ENCODE peak calls at places on chromosome 22, in six cellular contexts. W is BE2C, M is right cardiac atrium, S is mucosa of descending colon, F is neuronal stem cell, A is colonic mucosa. K is an unnamed sample. For H3K4me1, the result is how much of the 10 kb centered on the place peaks cover.

GRCh38 chr22:41831828-41832552 is 915 bp upstream of the SREBF2 start:
- DNase-seq in W (no peak), M (no peak), S (no peak), F (peak), A (no peak), K (no peak)

GRCh38 chr22:43481528-43482309 is 69.9 kb downstream of the MPPED1 start:
- DNase-seq in F (no peak), M (peak), S (no peak), W (peak), A (no peak), K (no peak)

GRCh38 chr22:24148586-24148985 is 32.7 kb upstream of the SUSD2 start:
- DNase-seq in A (no peak), M (peak), W (no peak), F (no peak), S (no peak), K (no peak)

GRCh38 chr22:37241351-37242142 is 2.5 kb downstream of the RAC2 start:
- DNase-seq in W (no peak), A (no peak), F (no peak), M (no peak), S (peak), K (no peak)

GRCh38 chr22:43542681-43543521 is 131.1 kb downstream of the MPPED1 start:
- DNase-seq in M (no peak), W (no peak), S (no peak), F (no peak), A (no peak), K (no peak)

GRCh38 chr22:30763815-30764686 is 69.4 kb downstream of the OSBP2 start:
- DNase-seq in W (peak), S (no peak), M (peak), F (peak), A (peak), K (peak)

GRCh38 chr22:23790819-23791736 is 4.3 kb downstream of the SMARCB1 start:
- DNase-seq in F (no peak), W (peak), S (peak), M (peak), A (no peak), K (no peak)

GRCh38 chr22:24554316-24555159 is at the start of gene GUCD1:
- DNase-seq in A (peak), W (no peak), M (no peak), S (no peak), F (no peak), K (no peak)

GRCh38 chr22:29581799-29582198 is 886 bp upstream of the NIPSNAP1 start:
- DNase-seq in A (peak), W (no peak), S (peak), M (no peak), F (no peak), K (peak)

GRCh38 chr22:23685205-23685784 is 5.5 kb upstream of the RGL4 start:
- DNase-seq in S (no peak), A (no peak), F (no peak), M (no peak), W (no peak), K (no peak)

GRCh38 chr22:34847072-34847471 is 218.9 kb upstream of the ISX start:
- DNase-seq in A (no peak), F (no peak), W (no peak), M (no peak), S (no peak), K (no peak)

GRCh38 chr22:37176464-37177061 is 11.5 kb downstream of the C1QTNF6 start:
- DNase-seq in M (peak), S (peak), W (peak), A (no peak), F (no peak), K (no peak)

GRCh38 chr22:44729391-44730012 is 22.9 kb upstream of the ARHGAP8 start:
- DNase-seq in A (no peak), S (no peak), M (peak), W (peak), F (no peak), K (peak)

GRCh38 chr22:17777005-17777716 is 2.9 kb upstream of the BID start:
- DNase-seq in F (no peak), A (no peak), S (peak), M (peak), W (no peak), K (no peak)

GRCh38 chr22:26431151-26431995 is 2.3 kb downstream of the ASPHD2 start:
- DNase-seq in A (no peak), F (no peak), S (no peak), W (no peak), M (no peak), K (no peak)

GRCh38 chr22:31846161-31847115 is 92.6 kb downstream of the DEPDC5 start:
- DNase-seq in A (no peak), M (no peak), S (no peak), F (no peak), W (peak), K (no peak)

GRCh38 chr22:24185501-24186351 is 4.4 kb downstream of the SUSD2 start:
- DNase-seq in A (no peak), S (peak), F (no peak), W (no peak), M (peak), K (no peak)

GRCh38 chr22:19149047-19149883 is 827 bp downstream of the GSC2 start:
- DNase-seq in A (no peak), W (no peak), S (no peak), F (no peak), M (no peak), K (no peak)

GRCh38 chr22:38267086-38267485 is 5.7 kb downstream of the TMEM184B start:
- DNase-seq in A (no peak), S (no peak), M (peak), F (no peak), W (no peak), K (no peak)

GRCh38 chr22:19057539-19057938 is 64.7 kb downstream of the DGCR2 start:
- DNase-seq in F (no peak), A (no peak), M (no peak), W (no peak), S (no peak), K (no peak)

GRCh38 chr22:41929158-41929896 is 2.7 kb upstream of the TNFRSF13C start:
- DNase-seq in A (no peak), S (no peak), F (no peak), M (peak), W (peak), K (no peak)

GRCh38 chr22:46415816-46416536 is 80.5 kb downstream of the TRMU start:
- DNase-seq in M (peak), W (no peak), F (no peak), A (no peak), S (no peak), K (no peak)
- H3K4me1 ChIP-seq in M (under half), W (under half), F (under half), A (under half), S (under half), K (under half)

DNA sequence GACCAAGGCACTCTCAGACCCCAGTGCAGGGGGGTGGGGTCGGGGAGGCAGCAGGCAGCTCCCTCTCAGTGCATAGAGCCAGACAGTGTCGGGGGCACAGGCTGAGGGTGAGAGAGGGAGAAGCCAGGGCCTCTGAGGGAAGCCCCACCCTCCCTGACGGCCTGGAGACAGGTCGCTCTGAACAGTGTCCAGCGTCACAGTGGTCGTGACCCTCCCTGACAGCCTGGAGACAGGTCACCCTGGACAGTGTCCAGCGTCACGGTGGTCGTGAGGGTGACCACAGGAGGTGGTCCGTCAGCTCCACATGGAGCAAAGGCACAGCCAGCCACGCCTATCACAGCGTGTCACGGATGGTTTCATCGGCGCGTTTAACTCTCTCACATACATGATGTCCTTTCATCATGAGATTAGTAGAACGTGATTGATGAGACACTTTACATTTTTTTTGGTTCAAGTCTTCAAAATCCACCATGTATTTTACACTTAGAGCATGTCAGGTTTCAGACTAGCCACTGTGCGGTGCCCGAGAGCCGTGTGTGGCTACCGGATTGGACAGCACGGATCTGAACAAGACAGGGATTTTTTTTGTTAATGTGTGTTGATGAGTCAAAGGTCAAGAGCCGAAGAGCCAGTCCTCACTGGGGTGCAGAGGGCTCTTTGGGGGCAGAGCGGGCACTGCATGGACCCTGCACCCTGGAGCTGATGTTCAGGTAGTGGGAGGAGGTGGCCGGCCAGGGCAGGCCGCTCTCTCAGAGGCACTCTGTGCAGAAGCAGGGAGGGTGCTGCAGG is 23.9 kb upstream of the PANX2 start:
- DNase-seq in F (no peak), A (peak), W (peak), S (no peak), M (peak), K (peak)
- H3K4me1 ChIP-seq in F (under half), A (under half), W (under half), S (under half), M (under half), K (under half)

DNA sequence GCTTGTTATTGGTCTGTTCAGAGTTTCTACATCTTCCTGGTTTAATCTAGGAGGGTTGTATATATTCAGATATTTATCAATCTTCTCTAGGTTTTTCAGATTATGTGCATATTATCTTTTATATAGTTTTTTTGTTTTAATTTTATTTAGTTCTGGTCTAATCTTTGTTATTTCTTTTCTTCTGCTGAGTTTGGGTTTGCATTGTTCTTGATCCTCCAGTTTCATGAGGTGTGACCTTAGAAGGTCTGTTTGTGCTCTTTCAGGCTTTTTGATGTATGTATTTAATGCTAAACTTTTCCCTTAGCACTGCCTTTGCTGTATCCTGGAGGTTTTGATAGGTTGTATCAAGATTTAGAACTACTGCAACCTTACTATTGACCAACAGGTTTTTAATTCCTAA is 117.7 kb downstream of the VPREB1 start:
- DNase-seq in F (no peak), S (no peak), W (no peak), M (no peak), A (no peak), K (no peak)
- H3K4me1 ChIP-seq in F (under half), S (under half), W (under half), M (under half), A (under half), K (under half)

GRCh38 chr22:47817380-47817779 is 1054.9 kb downstream of the TBC1D22A start:
- DNase-seq in F (no peak), S (no peak), W (no peak), M (no peak), A (no peak), K (no peak)

GRCh38 chr22:47826016-47826415 is 1063.6 kb downstream of the TBC1D22A start:
- DNase-seq in W (no peak), F (no peak), S (no peak), A (no peak), M (no peak), K (no peak)

GRCh38 chr22:47818496-47818895 is 1056.0 kb downstream of the TBC1D22A start:
- DNase-seq in A (no peak), W (no peak), M (no peak), S (no peak), F (no peak), K (no peak)

DNA sequence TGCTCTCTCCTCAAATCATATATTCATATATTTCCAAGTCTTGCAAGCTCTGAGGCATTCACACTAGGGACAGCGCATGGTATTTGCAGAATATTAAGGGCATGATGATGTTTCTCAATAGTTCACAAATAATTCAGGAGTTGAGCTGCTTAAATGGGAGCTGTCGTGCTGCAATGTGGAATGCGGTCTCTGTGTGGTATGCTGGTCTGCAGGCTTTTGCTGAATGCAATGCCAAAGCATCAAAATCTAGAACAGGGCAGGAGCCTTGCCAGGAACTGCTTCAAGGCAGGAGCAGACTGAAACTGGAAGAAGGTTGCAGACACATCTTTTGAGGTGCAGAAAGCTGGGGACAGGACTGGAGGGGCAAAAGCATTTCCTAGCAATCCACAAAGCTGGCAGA is 1060.0 kb downstream of the TBC1D22A start:
- DNase-seq in W (no peak), A (no peak), F (no peak), S (no peak), M (no peak), K (no peak)
- H3K4me1 ChIP-seq in W (under half), A (under half), F (under half), S (under half), M (under half), K (under half)

GRCh38 chr22:33112606-33113005 is 54.4 kb upstream of the SYN3 start:
- DNase-seq in M (no peak), A (no peak), F (no peak), W (no peak), S (no peak), K (no peak)

GRCh38 chr22:33111491-33111890 is 53.3 kb upstream of the SYN3 start:
- DNase-seq in W (no peak), M (no peak), S (no peak), A (no peak), F (no peak), K (no peak)

GRCh38 chr22:33108037-33108436 is 49.9 kb upstream of the SYN3 start:
- DNase-seq in S (no peak), A (no peak), F (no peak), W (no peak), M (no peak), K (no peak)

GRCh38 chr22:33109532-33110148 is 51.5 kb upstream of the SYN3 start:
- DNase-seq in F (no peak), W (no peak), M (no peak), A (no peak), S (no peak), K (no peak)

GRCh38 chr22:33110562-33111163 is 52.5 kb upstream of the SYN3 start:
- DNase-seq in S (no peak), W (no peak), A (no peak), M (no peak), F (no peak), K (no peak)
- H3K4me1 ChIP-seq in S (under half), W (under half), A (under half), M (under half), F (under half), K (under half)

DNA sequence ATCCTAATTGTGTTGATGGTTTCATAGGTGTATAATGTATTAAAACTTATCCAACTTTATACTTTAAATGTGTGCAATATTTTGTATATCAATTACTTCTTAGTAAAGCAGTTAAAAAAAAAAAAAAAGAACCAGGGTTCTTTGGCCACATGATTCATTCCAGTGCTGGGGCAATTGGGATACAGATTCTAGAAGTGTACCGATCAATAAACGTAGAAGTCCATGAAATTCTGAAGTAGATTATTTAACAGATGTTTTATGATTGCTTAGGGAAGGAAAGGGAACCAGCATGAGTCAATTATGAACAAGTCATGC is 51.0 kb downstream of the MAPK1 start:
- DNase-seq in S (no peak), A (no peak), M (no peak), F (no peak), W (no peak), K (no peak)
- H3K4me1 ChIP-seq in S (under half), A (under half), M (under half), F (under half), W (under half), K (under half)

DNA sequence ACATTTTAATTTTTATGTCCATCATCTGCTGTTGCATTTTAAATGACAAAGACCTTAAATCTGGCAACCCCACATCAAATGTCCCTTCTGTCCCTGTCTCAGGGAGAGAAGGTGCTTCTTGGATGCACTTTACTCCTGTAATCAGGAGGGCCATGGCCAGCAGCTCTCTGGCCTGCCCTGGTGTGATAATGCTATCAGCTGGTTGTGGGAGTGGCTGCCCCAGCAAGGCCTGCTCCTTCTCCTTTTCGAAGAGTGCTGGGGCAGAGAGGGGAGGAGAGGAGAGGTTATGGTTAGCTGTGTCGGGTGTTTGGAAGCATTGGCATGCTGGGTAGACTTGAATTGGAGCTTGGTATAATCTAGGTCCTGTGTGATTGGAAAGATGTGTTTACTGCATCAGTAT is 12.8 kb downstream of the TNRC6B start:
- DNase-seq in M (peak), A (no peak), F (no peak), W (peak), S (no peak), K (no peak)
- H3K4me1 ChIP-seq in M (under half), A (under half), F (under half), W (under half), S (under half), K (under half)